ENCODE peak calls at places on chromosome 14, in six cellular contexts. X, H, M, F, D and I are unnamed samples.

GRCh38 chr14:22225526-22226133 is 363.4 kb downstream of the DAD1 start:
- DNase-seq in X (peak), H (no peak), M (no peak), F (peak), D (no peak), I (peak)

GRCh38 chr14:36662543-36663403 is 1.1 kb downstream of the PAX9 start:
- DNase-seq in X (no peak), H (no peak), M (no peak), F (no peak), D (no peak), I (no peak)

GRCh38 chr14:99127651-99128167 is 144.3 kb downstream of the BCL11B start:
- DNase-seq in X (no peak), H (no peak), M (no peak), F (peak), D (no peak), I (peak)

GRCh38 chr14:106883218-106883692 is 1356.9 kb downstream of the TMEM121 start:
- DNase-seq in X (no peak), H (no peak), M (no peak), F (peak), D (no peak), I (no peak)

GRCh38 chr14:61109288-61109687 is 128.2 kb downstream of the SLC38A6 start:
- DNase-seq in X (no peak), H (no peak), M (no peak), F (no peak), D (no peak), I (no peak)

GRCh38 chr14:104096318-104096717 is 10.8 kb downstream of the ASPG start:
- DNase-seq in X (no peak), H (no peak), M (no peak), F (no peak), D (no peak), I (no peak)

GRCh38 chr14:73782623-73783022 is 68.4 kb upstream of the PNMA1 start:
- DNase-seq in X (no peak), H (no peak), M (no peak), F (no peak), D (no peak), I (no peak)

GRCh38 chr14:102927346-102927877 is 4.9 kb downstream of the AMN start:
- DNase-seq in X (no peak), H (no peak), M (peak), F (no peak), D (no peak), I (no peak)

GRCh38 chr14:38262844-38263243 is 7.0 kb upstream of the CLEC14A start:
- DNase-seq in X (no peak), H (no peak), M (no peak), F (no peak), D (no peak), I (no peak)

GRCh38 chr14:64997108-64997794 is 10.6 kb downstream of the FNTB start:
- DNase-seq in X (no peak), H (no peak), M (no peak), F (no peak), D (no peak), I (no peak)

GRCh38 chr14:95770777-95771176 is 56.9 kb upstream of the TCL1A start:
- DNase-seq in X (no peak), H (no peak), M (no peak), F (no peak), D (no peak), I (no peak)

GRCh38 chr14:92644601-92645515 is 103.6 kb downstream of the LGMN start:
- DNase-seq in X (no peak), H (no peak), M (no peak), F (no peak), D (no peak), I (no peak)

DNA sequence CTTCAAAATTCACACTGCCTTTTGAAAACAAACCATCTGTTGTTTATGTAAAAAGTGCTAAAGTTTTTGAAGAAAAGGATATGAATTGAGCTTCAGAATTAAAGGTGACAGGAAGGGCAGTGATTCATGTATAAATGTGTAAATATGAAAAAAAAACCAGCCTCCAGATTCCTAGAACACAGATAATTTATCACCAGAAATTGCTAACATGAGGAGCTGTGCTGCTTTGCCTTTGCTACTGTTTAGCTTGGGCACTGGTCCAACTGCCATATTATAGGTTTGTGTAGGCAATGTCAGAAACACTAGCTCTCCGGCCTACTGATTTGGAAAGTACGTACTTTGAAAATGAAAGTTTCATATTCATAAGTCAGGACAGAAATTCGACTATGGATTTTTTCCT is 133.0 kb downstream of the SLC35F4 start:
- DNase-seq in X (no peak), H (no peak), M (no peak), F (peak), D (no peak), I (peak)
- TF ChIP-seq CTCF in X (no peak), H (no peak), M (no peak), F (no peak), D (no peak), I (no peak)

GRCh38 chr14:59342516-59343484 is 122.4 kb downstream of the GPR135 start:
- DNase-seq in X (no peak), H (peak), M (no peak), F (peak), D (no peak), I (no peak)

GRCh38 chr14:59343585-59343984 is 121.6 kb downstream of the GPR135 start:
- DNase-seq in X (no peak), H (peak), M (no peak), F (no peak), D (no peak), I (no peak)

GRCh38 chr14:59344711-59345455 is 120.3 kb downstream of the GPR135 start:
- DNase-seq in X (no peak), H (no peak), M (no peak), F (no peak), D (no peak), I (no peak)

GRCh38 chr14:59339526-59339925 is 125.7 kb downstream of the GPR135 start:
- DNase-seq in X (no peak), H (no peak), M (no peak), F (no peak), D (no peak), I (no peak)

GRCh38 chr14:59342108-59342507 is 123.1 kb downstream of the GPR135 start:
- DNase-seq in X (no peak), H (no peak), M (no peak), F (no peak), D (no peak), I (no peak)
- H3K4me3 ChIP-seq in X (no peak), H (no peak), M (no peak), F (no peak), D (no peak), I (no peak)

DNA sequence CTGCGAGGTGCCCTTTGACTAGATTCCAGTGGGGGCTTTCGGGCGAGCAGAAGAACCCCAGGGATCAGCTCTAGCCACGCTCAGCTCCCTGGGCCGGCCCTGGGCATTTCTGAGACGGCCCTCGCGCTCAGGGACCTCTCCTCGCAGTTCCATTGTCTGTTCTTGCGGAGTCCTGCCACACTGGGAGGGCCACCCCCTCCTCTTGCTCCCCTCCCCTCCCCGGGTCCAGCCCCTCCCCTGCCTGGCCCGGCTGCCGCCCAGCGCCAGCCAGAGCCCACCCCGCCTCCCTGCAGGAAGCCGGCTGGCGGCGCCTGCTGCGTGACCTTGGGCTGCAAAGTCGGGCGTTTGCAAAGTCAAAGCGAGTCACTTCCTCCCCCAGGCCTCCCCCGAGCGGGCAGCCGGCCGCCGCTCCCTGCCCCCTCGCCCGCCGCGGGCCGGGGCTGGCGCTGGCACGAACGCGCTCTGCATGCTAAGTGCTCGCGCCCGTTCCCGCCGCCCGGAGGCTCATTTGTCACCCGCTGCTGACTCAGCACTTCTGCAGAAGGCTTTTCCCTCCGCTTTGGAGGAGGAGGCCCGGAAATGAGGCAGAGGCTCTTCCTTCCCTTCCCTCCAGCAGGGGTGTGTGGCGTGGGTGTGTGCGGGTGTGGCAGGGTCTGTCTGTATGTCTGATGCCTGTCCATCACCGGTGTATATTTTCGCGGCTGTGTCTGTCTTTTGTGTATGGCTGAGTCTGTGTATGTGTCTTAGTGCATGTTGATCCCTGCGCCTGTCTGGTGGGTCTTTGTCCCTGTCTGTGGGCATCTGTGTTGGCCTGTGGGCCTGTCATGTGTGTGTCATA is 72.0 kb downstream of the IRF2BPL start:
- DNase-seq in X (peak), H (peak), M (peak), F (peak), D (peak), I (peak)
- TF ChIP-seq CTCF in X (no peak), H (peak), M (peak), F (peak), D (peak), I (no peak)

DNA sequence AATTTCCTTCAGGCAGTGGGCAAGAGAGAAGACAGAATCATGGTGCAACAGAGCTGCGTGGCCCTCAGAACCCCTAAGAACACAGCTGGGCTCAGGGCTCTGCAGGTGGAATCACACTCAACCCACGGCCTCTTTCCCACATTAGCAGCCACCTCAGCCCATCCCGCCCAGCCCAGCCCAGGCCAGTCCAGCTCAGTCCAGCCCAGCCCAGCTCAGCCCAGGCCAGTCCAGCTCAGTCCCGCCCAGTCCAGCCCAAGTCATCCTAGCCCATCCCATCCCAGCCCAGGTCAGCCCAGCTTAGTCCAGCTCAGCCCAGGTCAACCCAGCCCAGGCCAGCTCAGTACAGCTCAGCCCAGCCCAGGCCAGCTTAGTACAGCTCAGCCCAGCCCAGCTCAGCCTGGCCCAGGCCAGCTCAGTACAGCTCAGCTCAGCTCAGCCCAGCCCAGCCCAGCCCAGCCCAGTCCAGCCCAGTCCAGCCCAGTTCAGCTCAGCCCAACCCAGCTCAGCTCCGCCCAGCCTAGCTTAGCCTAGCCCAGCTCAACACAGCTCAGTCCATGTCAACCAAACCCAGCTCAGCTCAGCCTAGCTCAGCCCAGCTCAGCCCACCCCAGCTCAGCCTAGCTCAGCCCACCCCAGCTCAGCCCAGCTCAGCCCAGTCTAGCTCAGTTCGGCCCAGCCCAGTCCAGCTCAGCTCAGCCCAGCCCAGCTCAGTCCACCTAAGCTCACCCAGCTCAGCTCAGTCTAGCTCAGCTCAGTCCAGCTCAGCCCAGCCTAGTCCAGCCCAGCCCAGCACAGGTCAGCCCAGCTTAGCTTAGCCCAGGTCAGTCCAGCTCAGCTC is 183.1 kb downstream of the TMEM121 start:
- DNase-seq in X (no peak), H (no peak), M (peak), F (no peak), D (no peak), I (no peak)
- H3K4me3 ChIP-seq in X (no peak), H (no peak), M (no peak), F (no peak), D (no peak), I (no peak)

GRCh38 chr14:90383731-90384542 is 12.9 kb upstream of the CALM1 start:
- DNase-seq in X (no peak), H (peak), M (peak), F (peak), D (peak), I (no peak)

GRCh38 chr14:90383126-90383730 is 13.6 kb upstream of the CALM1 start:
- DNase-seq in X (peak), H (peak), M (peak), F (peak), D (peak), I (peak)

GRCh38 chr14:90381999-90382451 is 14.8 kb upstream of the CALM1 start:
- DNase-seq in X (no peak), H (no peak), M (peak), F (peak), D (peak), I (no peak)

GRCh38 chr14:90382491-90383125 is 14.2 kb upstream of the CALM1 start:
- DNase-seq in X (no peak), H (peak), M (peak), F (peak), D (peak), I (peak)

DNA sequence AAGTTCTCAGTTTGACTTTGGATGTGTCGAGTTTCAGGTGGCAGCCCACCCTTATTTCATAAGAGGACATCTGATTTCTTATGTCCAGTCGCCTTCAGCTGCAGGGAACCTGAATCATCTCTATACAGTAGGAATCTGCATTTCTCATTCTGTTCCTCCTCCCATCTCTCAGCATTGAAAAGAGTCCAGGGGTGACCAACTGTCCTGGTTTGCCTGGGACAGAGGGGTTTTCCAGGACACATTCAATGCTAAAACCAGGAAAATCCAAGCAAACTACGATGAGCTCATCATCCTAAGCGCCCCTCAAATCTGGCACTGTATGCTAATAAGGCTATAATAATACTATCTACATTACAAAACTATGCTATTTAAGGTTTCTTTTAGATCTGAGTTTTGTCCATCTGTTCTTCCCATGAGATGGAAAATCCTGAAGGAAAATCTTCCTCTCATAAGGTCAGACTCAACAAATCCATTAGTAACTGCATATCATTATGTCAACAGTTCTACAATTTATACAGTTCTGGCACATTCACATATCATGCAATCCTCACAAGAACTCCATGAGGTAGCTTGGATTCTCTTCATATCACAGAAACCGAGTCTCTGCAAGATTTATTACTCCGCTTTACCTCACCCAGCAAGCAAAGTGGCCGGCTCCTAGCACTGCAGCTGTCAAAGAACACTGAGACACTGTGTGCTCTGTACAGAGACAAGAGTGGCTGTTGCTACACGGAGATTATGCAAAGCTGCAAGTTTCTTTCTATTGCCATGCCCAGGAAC is 15.6 kb upstream of the CALM1 start:
- DNase-seq in X (no peak), H (peak), M (peak), F (peak), D (no peak), I (no peak)
- TF ChIP-seq CTCF in X (no peak), H (no peak), M (peak), F (no peak), D (peak), I (no peak)

DNA sequence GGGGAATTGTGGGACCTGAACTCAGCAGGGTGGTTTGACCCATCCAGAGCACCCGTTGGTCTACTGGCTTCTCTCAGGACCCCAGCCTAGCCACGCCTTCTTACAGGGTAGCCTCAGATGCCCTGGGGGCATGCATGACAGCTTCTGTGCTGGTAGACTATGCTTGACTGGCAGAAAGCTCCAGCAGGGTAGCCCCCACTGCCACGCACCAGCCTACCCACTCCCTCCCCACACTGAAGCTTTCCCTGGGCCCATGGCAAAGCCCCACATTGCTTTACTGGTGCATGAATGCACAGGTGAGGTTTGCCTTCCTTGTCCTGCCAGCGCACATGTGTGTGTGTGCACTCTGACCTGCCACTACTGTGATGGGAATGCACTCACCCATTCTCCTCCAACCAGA is 772.2 kb downstream of the LRFN5 start:
- DNase-seq in X (no peak), H (no peak), M (no peak), F (no peak), D (no peak), I (no peak)
- H3K4me3 ChIP-seq in X (no peak), H (no peak), M (no peak), F (no peak), D (no peak), I (no peak)